ENCODE peak calls at places on chromosomes 3 and 15, in ten cellular contexts. X is activated T-cell treated with anti-CD3 and anti-CD28 coated beads, Interleukin-2, amount 50 U/mL, for 48 hours; E is central memory CD4-positive, alpha-beta T cell; D is adrenal gland; Q is stimulated activated CD8-positive, alpha-beta memory T cell treated with anti-CD3 and anti-CD28 coated beads, Interleukin-12 subunit alpha, Interleukin-12 subunit beta, amount 100 ng/mL, for 1 hour; A is type B pancreatic cell; P is fibroblast of lung; T is lower leg skin; C is NCI-H1417; O is activated CD4-positive, alpha-beta T cell treated with anti-CD3 and anti-CD28 coated beads, Interleukin-2, amount 10 ng/mL, durations not matched to agents 7 days and 5 days. L is an unnamed sample.
A peak's percentile ranks its signal among the peaks of the same experiment; 100 is the strongest.

GRCh38 chr3:24158756-24159155 is 213.7 kb downstream of the NR1D2 start:
- DNase-seq in X (no peak), E (no peak), D (no peak), Q (no peak), A (no peak), P (no peak), T (no peak), C (no peak), O (no peak), L (no peak)

GRCh38 chr15:51077565-51078153 is 17.0 kb downstream of the TNFAIP8L3 start:
- DNase-seq in X (peak; percentile 82), E (peak; percentile 25), D (peak; percentile 88), Q (peak; percentile 20), A (no peak), P (peak; percentile 34), T (peak; percentile 91), C (no peak), O (peak; percentile 60), L (no peak)

GRCh38 chr3:140270329-140270728 is 335.3 kb downstream of the CLSTN2 start:
- DNase-seq in X (no peak), E (no peak), D (no peak), Q (no peak), A (no peak), P (peak; percentile 17), T (no peak), C (no peak), O (no peak), L (no peak)

GRCh38 chr3:139295040-139295439 is 48.8 kb upstream of the MRPS22 start:
- DNase-seq in X (no peak), E (no peak), D (peak; percentile 66), Q (no peak), A (no peak), P (no peak), T (no peak), C (no peak), O (no peak), L (no peak)

GRCh38 chr3:14780927-14781507 is 37.7 kb upstream of the FGD5 start:
- DNase-seq in X (peak; percentile 50), E (no peak), D (no peak), Q (no peak), A (no peak), P (peak; percentile 23), T (peak; percentile 83), C (no peak), O (peak; percentile 35), L (no peak)

GRCh38 chr3:104353951-104354350 is 1012.8 kb upstream of the ALCAM start:
- DNase-seq in X (no peak), E (no peak), D (no peak), Q (no peak), A (no peak), P (no peak), T (no peak), C (no peak), O (no peak), L (no peak)

GRCh38 chr3:59438492-59438891 is 388.7 kb upstream of the CFAP20DC start:
- DNase-seq in X (no peak), E (no peak), D (no peak), Q (no peak), A (no peak), P (no peak), T (no peak), C (no peak), O (no peak), L (no peak)

GRCh38 chr15:56040081-56041035 is 46.9 kb upstream of the NEDD4 start:
- DNase-seq in X (no peak), E (no peak), D (peak; percentile 91), Q (no peak), A (no peak), P (peak; percentile 94), T (peak; percentile 90), C (peak; percentile 58), O (no peak), L (no peak)

GRCh38 chr3:33956211-33956610 is 157.8 kb downstream of the PDCD6IP start:
- DNase-seq in X (no peak), E (no peak), D (no peak), Q (no peak), A (no peak), P (no peak), T (no peak), C (no peak), O (no peak), L (peak; percentile 60)

GRCh38 chr3:126960604-126960995 is 22.3 kb upstream of the PLXNA1 start:
- DNase-seq in X (no peak), E (no peak), D (peak; percentile 72), Q (no peak), A (no peak), P (no peak), T (peak; percentile 84), C (no peak), O (no peak), L (no peak)

GRCh38 chr15:48422401-48422800 is 91.2 kb downstream of the DUT start:
- DNase-seq in X (no peak), E (no peak), D (no peak), Q (no peak), A (no peak), P (no peak), T (no peak), C (no peak), O (no peak), L (no peak)

GRCh38 chr15:75431682-75432081 is 19.8 kb downstream of the SIN3A start:
- DNase-seq in X (no peak), E (no peak), D (no peak), Q (no peak), A (no peak), P (peak; percentile 55), T (no peak), C (no peak), O (no peak), L (no peak)

GRCh38 chr3:189195302-189195701 is 23.5 kb downstream of the TPRG1 start:
- DNase-seq in X (peak; percentile 27), E (no peak), D (no peak), Q (no peak), A (no peak), P (peak; percentile 19), T (no peak), C (no peak), O (no peak), L (no peak)

GRCh38 chr3:11592460-11593298 is 51.0 kb downstream of the VGLL4 start:
- DNase-seq in X (no peak), E (no peak), D (no peak), Q (no peak), A (no peak), P (peak; percentile 83), T (no peak), C (no peak), O (no peak), L (no peak)

GRCh38 chr3:50436063-50436674 is 67.3 kb downstream of the CACNA2D2 start:
- DNase-seq in X (peak; percentile 89), E (peak; percentile 62), D (peak; percentile 72), Q (peak; percentile 61), A (peak; percentile 86), P (peak; percentile 7), T (peak; percentile 89), C (peak; percentile 36), O (peak; percentile 83), L (no peak)

GRCh38 chr3:109656225-109656624 is 318.9 kb upstream of the DPPA4 start:
- DNase-seq in X (no peak), E (no peak), D (no peak), Q (no peak), A (no peak), P (no peak), T (no peak), C (no peak), O (no peak), L (no peak)

GRCh38 chr3:117139681-117140080 is 430.1 kb downstream of the TUSC7 start:
- DNase-seq in X (no peak), E (no peak), D (no peak), Q (no peak), A (no peak), P (no peak), T (no peak), C (no peak), O (no peak), L (no peak)

GRCh38 chr3:39644176-39644575 is 165.2 kb upstream of the MYRIP start:
- DNase-seq in X (no peak), E (no peak), D (no peak), Q (no peak), A (no peak), P (peak; percentile 57), T (no peak), C (no peak), O (no peak), L (no peak)

GRCh38 chr15:55829826-55830225 is 86.9 kb upstream of the PRTG start:
- DNase-seq in X (peak; percentile 35), E (no peak), D (no peak), Q (no peak), A (no peak), P (no peak), T (no peak), C (no peak), O (peak; percentile 25), L (no peak)

GRCh38 chr3:14561051-14561634 is 21.0 kb upstream of the GRIP2 start:
- DNase-seq in X (no peak), E (no peak), D (no peak), Q (no peak), A (no peak), P (peak; percentile 32), T (no peak), C (no peak), O (no peak), L (no peak)

GRCh38 chr3:197417896-197418618 is 119.6 kb upstream of the DLG1 start:
- DNase-seq in X (no peak), E (no peak), D (no peak), Q (no peak), A (no peak), P (no peak), T (peak; percentile 49), C (no peak), O (no peak), L (no peak)

GRCh38 chr15:79003301-79003700 is 58.5 kb upstream of the CTSH start:
- DNase-seq in X (no peak), E (no peak), D (no peak), Q (no peak), A (no peak), P (peak; percentile 81), T (no peak), C (no peak), O (no peak), L (no peak)

GRCh38 chr15:55334997-55335396 is 16.0 kb downstream of the PIGB start:
- DNase-seq in X (no peak), E (no peak), D (no peak), Q (no peak), A (no peak), P (peak; percentile 20), T (no peak), C (no peak), O (no peak), L (no peak)

GRCh38 chr3:38121832-38122461 is 15.0 kb downstream of the ACAA1 start:
- DNase-seq in X (no peak), E (no peak), D (peak; percentile 47), Q (no peak), A (peak; percentile 59), P (no peak), T (peak; percentile 84), C (no peak), O (no peak), L (no peak)